ENCODE peak calls at places on chromosomes 7 and 10, in eight cellular contexts. M, P, G, J, K, F, L and Z are unnamed samples.

GRCh38 chr7:77759294-77759889 is 38.8 kb downstream of the TMEM60 start:
- DNase-seq in M (no peak), P (peak), G (peak), J (peak), K (peak), F (peak), L (no peak), Z (peak)

GRCh38 chr7:93817561-93817960 is 73.0 kb downstream of the TFPI2 start:
- DNase-seq in M (no peak), P (no peak), G (no peak), J (peak), K (no peak), F (no peak), L (no peak), Z (no peak)

GRCh38 chr10:127797339-127797738 is 60.4 kb downstream of the FOXI2 start:
- DNase-seq in M (no peak), P (no peak), G (no peak), J (no peak), K (no peak), F (no peak), L (no peak), Z (no peak)

GRCh38 chr7:151078233-151079040 is 2.2 kb downstream of the FASTK start:
- DNase-seq in M (peak), P (no peak), G (no peak), J (no peak), K (no peak), F (no peak), L (peak), Z (no peak)

GRCh38 chr7:113015038-113015645 is 71.5 kb downstream of the GPR85 start:
- DNase-seq in M (no peak), P (peak), G (no peak), J (peak), K (no peak), F (no peak), L (no peak), Z (peak)

GRCh38 chr7:84237533-84238173 is 43.1 kb upstream of the SEMA3A start:
- DNase-seq in M (no peak), P (no peak), G (no peak), J (peak), K (no peak), F (no peak), L (no peak), Z (no peak)

GRCh38 chr10:19782430-19783089 is 33.7 kb upstream of the PLXDC2 start:
- DNase-seq in M (no peak), P (no peak), G (no peak), J (no peak), K (no peak), F (no peak), L (no peak), Z (no peak)

GRCh38 chr10:128511284-128511683 is 385.1 kb upstream of the MKI67 start:
- DNase-seq in M (no peak), P (peak), G (no peak), J (no peak), K (no peak), F (no peak), L (no peak), Z (no peak)

DNA sequence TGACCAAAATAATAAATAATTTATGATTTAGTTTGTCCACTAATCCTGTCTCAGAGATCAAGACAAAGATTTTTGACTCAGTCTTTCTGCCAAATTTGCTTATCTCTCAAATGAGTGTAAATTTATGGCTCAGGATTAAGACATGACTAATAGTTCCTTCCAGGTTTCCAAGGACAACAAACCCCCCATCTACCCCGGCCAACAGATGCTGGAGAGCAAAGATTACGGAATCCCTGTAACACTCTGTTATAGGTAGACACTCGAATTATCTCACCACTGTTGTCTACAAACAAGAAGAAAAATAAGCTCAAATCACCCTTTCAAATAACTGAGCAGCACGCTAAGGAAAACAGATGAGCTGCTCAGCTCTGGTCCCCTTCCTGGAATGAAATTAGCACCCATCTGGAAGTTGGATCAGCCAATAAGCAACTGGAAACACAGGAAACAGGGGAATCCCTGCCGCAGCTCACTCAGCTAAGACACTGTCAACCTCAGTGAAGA is 56.8 kb upstream of the SVIL start:
- DNase-seq in M (no peak), P (no peak), G (no peak), J (no peak), K (peak), F (no peak), L (no peak), Z (no peak)
- H3K4me3 ChIP-seq in M (no peak), P (no peak), G (no peak), J (peak), K (peak), F (no peak), L (peak), Z (no peak)

GRCh38 chr10:103278862-103279298 is 1.9 kb downstream of the INA start:
- DNase-seq in M (no peak), P (peak), G (peak), J (peak), K (no peak), F (no peak), L (no peak), Z (peak)

GRCh38 chr10:103278424-103278823 is 1.5 kb downstream of the INA start:
- DNase-seq in M (no peak), P (no peak), G (no peak), J (no peak), K (no peak), F (no peak), L (no peak), Z (no peak)

GRCh38 chr10:103277713-103278299 is 868 bp downstream of the INA start:
- DNase-seq in M (peak), P (no peak), G (no peak), J (no peak), K (no peak), F (no peak), L (no peak), Z (no peak)

GRCh38 chr10:103276251-103276936 is 544 bp upstream of the INA start:
- DNase-seq in M (no peak), P (no peak), G (no peak), J (no peak), K (no peak), F (no peak), L (no peak), Z (no peak)

DNA sequence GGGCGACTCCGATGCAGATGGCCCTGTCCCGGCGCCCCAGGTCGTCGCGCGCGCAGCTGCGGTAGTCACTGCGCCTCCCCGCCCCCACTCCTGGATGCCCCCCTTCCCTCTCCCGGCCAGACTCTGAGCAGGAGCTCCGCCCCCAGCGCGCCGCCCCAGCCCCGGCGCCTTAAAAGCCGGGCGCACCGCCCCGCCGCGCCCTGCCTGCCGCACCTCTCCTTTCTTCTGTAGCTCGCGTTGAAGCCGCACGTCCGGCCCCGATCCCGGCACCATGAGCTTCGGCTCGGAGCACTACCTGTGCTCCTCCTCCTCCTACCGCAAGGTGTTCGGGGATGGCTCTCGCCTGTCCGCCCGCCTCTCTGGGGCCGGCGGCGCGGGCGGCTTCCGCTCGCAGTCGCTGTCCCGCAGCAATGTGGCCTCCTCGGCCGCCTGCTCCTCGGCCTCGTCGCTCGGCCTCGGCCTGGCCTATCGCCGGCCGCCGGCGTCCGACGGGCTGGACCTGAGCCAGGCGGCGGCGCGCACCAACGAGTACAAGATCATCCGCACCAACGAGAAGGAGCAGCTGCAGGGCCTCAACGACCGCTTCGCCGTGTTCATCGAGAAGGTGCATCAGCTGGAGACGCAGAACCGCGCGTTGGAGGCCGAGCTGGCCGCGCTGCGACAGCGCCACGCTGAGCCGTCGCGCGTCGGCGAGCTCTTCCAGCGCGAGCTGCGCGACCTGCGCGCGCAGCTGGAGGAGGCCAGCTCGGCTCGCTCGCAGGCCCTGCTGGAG is at the start of gene INA:
- DNase-seq in M (no peak), P (peak), G (no peak), J (peak), K (no peak), F (no peak), L (no peak), Z (no peak)
- H3K4me3 ChIP-seq in M (no peak), P (peak), G (peak), J (peak), K (peak), F (no peak), L (peak), Z (peak)

GRCh38 chr7:129188892-129189660 is 643 bp downstream of the SMO start:
- DNase-seq in M (no peak), P (no peak), G (no peak), J (peak), K (no peak), F (no peak), L (peak), Z (no peak)

GRCh38 chr7:129188372-129188891 is at the start of gene SMO:
- DNase-seq in M (peak), P (no peak), G (peak), J (peak), K (no peak), F (no peak), L (peak), Z (no peak)

GRCh38 chr7:129187681-129188371 is 607 bp upstream of the SMO start:
- DNase-seq in M (no peak), P (no peak), G (no peak), J (no peak), K (no peak), F (no peak), L (peak), Z (no peak)

GRCh38 chr7:129191272-129191671 is 2.8 kb downstream of the SMO start:
- DNase-seq in M (no peak), P (no peak), G (no peak), J (no peak), K (no peak), F (no peak), L (peak), Z (no peak)

DNA sequence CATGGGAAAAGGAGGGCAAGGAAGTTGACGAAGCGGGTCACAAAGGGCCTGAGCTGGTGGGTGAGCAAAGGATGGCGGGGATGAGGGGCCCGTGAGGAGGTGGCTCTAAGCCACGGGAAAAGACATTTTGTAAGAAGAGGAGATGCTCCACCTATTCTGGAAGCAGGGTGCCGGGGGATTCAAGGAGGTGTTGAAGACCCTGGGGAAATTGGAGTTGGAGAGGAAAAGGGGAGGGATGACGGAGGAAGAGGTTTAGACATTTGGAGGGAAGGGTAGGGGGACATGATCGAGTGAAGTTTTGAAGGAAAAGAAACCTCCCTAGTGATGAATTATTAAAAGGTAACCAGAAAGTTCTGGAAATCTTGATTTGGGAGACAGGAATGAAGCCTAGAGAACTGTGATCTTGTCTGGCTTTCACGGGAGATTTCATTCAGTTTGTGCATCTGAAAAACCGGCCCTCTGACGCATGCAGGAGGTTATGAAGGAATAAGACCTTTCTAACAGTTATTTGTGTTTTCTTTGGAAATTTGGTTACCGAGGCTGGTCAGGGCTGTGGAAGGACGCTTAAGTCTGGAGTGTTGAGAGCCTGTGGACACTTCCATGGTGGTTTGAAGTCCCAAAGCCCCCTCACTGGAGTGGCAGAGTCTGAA is 1.4 kb downstream of the SMO start:
- DNase-seq in M (no peak), P (no peak), G (no peak), J (peak), K (no peak), F (no peak), L (peak), Z (no peak)
- H3K4me3 ChIP-seq in M (peak), P (peak), G (peak), J (peak), K (peak), F (no peak), L (peak), Z (peak)

GRCh38 chr7:19117081-19117869 is at the start of gene TWIST1:
- DNase-seq in M (peak), P (peak), G (no peak), J (peak), K (no peak), F (no peak), L (peak), Z (peak)

GRCh38 chr7:19118896-19119301 is 1.5 kb upstream of the TWIST1 start:
- DNase-seq in M (no peak), P (no peak), G (no peak), J (peak), K (no peak), F (no peak), L (no peak), Z (no peak)

GRCh38 chr7:19119901-19120486 is 2.6 kb upstream of the TWIST1 start:
- DNase-seq in M (no peak), P (no peak), G (no peak), J (peak), K (no peak), F (no peak), L (no peak), Z (no peak)

GRCh38 chr7:19117870-19118608 is 603 bp upstream of the TWIST1 start:
- DNase-seq in M (peak), P (no peak), G (no peak), J (peak), K (no peak), F (no peak), L (peak), Z (no peak)

DNA sequence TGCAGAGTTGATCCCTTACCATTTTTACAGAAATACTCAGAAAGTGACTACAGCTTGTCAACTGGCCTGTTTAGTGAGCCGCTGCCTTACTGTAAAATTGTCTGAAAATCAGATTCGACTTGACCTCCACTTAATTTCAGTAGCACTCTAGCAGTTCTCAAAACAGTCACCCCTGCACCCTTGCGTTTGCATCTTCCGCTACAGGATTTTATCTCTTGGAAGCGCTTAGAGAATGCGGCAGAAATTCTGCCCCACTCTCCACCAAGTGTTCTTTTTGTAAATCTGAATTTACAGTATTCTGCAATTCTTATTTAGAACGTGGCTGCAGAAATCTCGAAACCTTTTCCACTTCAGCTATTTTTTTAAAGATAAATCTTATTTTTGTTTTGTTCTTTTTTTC is 1.9 kb upstream of the TWIST1 start:
- DNase-seq in M (no peak), P (no peak), G (no peak), J (no peak), K (no peak), F (no peak), L (no peak), Z (no peak)
- H3K4me3 ChIP-seq in M (no peak), P (no peak), G (no peak), J (no peak), K (no peak), F (no peak), L (no peak), Z (no peak)

GRCh38 chr7:1920266-1920681 is 250.2 kb downstream of the ELFN1 start:
- DNase-seq in M (no peak), P (no peak), G (peak), J (no peak), K (no peak), F (peak), L (no peak), Z (no peak)
- H3K4me3 ChIP-seq in M (no peak), P (no peak), G (no peak), J (no peak), K (no peak), F (peak), L (no peak), Z (no peak)